ENCODE peak calls at places on chromosomes 1 and 21, in six cellular contexts. A, Q, T, Z, M and K are unnamed samples.
A peak's percentile ranks its signal among the peaks of the same experiment; 100 is the strongest.

GRCh38 chr1:222385262-222385661 is 162.6 kb downstream of the HHIPL2 start:
- DNase-seq in A (no peak), Q (no peak), T (no peak), Z (no peak), M (no peak), K (no peak)

GRCh38 chr1:41728403-41729202 is 190.1 kb downstream of the HIVEP3 start:
- DNase-seq in A (peak; percentile 89), Q (peak; percentile 33), T (no peak), Z (no peak), M (no peak), K (peak; percentile 8)

GRCh38 chr1:188669715-188670114 is 1807.9 kb downstream of the BRINP3 start:
- DNase-seq in A (no peak), Q (no peak), T (no peak), Z (no peak), M (no peak), K (no peak)

GRCh38 chr1:179883739-179884138 is 1.7 kb downstream of the TOR1AIP1 start:
- DNase-seq in A (peak; percentile 54), Q (peak; percentile 49), T (peak; percentile 15), Z (peak; percentile 12), M (no peak), K (peak; percentile 41)

GRCh38 chr21:42465008-42465878 is 30.8 kb downstream of the RSPH1 start:
- DNase-seq in A (peak; percentile 50), Q (no peak), T (no peak), Z (no peak), M (no peak), K (no peak)

GRCh38 chr1:50251592-50252165 is 143.0 kb downstream of the ELAVL4 start:
- DNase-seq in A (peak; percentile 34), Q (peak; percentile 97), T (no peak), Z (no peak), M (no peak), K (no peak)

GRCh38 chr1:41023279-41023990 is 1.9 kb upstream of the SLFNL1 start:
- DNase-seq in A (no peak), Q (peak; percentile 7), T (peak; percentile 19), Z (no peak), M (no peak), K (no peak)

GRCh38 chr1:27936370-27936769 is 1.6 kb downstream of the SMPDL3B start:
- DNase-seq in A (no peak), Q (no peak), T (no peak), Z (no peak), M (no peak), K (no peak)

GRCh38 chr1:102498929-102499328 is 502.2 kb upstream of the OLFM3 start:
- DNase-seq in A (no peak), Q (no peak), T (peak; percentile 1), Z (no peak), M (no peak), K (no peak)

GRCh38 chr1:8217011-8217711 is 100.8 kb upstream of the SLC45A1 start:
- DNase-seq in A (peak; percentile 41), Q (no peak), T (no peak), Z (no peak), M (peak; percentile 83), K (no peak)

GRCh38 chr1:77382361-77382760 is 100.5 kb downstream of the AK5 start:
- DNase-seq in A (no peak), Q (no peak), T (no peak), Z (no peak), M (no peak), K (no peak)

GRCh38 chr1:42953182-42954180 is 5.2 kb downstream of the SLC2A1 start:
- DNase-seq in A (no peak), Q (no peak), T (no peak), Z (no peak), M (no peak), K (no peak)

GRCh38 chr1:55519937-55520683 is 304.9 kb upstream of the USP24 start:
- DNase-seq in A (no peak), Q (no peak), T (peak; percentile 85), Z (no peak), M (no peak), K (no peak)

GRCh38 chr1:233394860-233395717 is 67.6 kb downstream of the MAP3K21 start:
- DNase-seq in A (peak; percentile 50), Q (peak; percentile 84), T (peak; percentile 82), Z (no peak), M (no peak), K (no peak)

GRCh38 chr1:97145321-97145956 is 423.9 kb downstream of the PTBP2 start:
- DNase-seq in A (no peak), Q (peak; percentile 67), T (peak; percentile 91), Z (no peak), M (no peak), K (no peak)

GRCh38 chr21:39094847-39095525 is 88.3 kb downstream of the PSMG1 start:
- DNase-seq in A (no peak), Q (no peak), T (peak; percentile 58), Z (no peak), M (no peak), K (no peak)

GRCh38 chr21:42063206-42063577 is 7.9 kb upstream of the UMODL1 start:
- DNase-seq in A (no peak), Q (peak; percentile 87), T (no peak), Z (no peak), M (peak; percentile 49), K (no peak)

GRCh38 chr1:147292635-147293251 is 50.3 kb downstream of the CHD1L start:
- DNase-seq in A (no peak), Q (no peak), T (peak; percentile 76), Z (no peak), M (no peak), K (no peak)

GRCh38 chr1:6280761-6281451 is 20.0 kb upstream of the GPR153 start:
- DNase-seq in A (no peak), Q (peak; percentile 23), T (no peak), Z (no peak), M (no peak), K (no peak)

GRCh38 chr1:88876573-88877335 is 14.6 kb downstream of the GTF2B start:
- DNase-seq in A (no peak), Q (no peak), T (peak; percentile 53), Z (no peak), M (no peak), K (no peak)

GRCh38 chr1:154943649-154944421 is 7.3 kb upstream of the PMVK start:
- DNase-seq in A (peak; percentile 66), Q (peak; percentile 60), T (peak; percentile 73), Z (no peak), M (no peak), K (no peak)

GRCh38 chr1:118304722-118305344 is 119.8 kb upstream of the SPAG17 start:
- DNase-seq in A (no peak), Q (peak; percentile 32), T (no peak), Z (no peak), M (no peak), K (no peak)

GRCh38 chr1:58883037-58883887 is 99.4 kb upstream of the JUN start:
- DNase-seq in A (no peak), Q (peak; percentile 12), T (peak; percentile 87), Z (no peak), M (peak; percentile 85), K (no peak)

GRCh38 chr1:206591236-206591635 is 21.0 kb downstream of the EIF2D start:
- DNase-seq in A (no peak), Q (no peak), T (no peak), Z (no peak), M (no peak), K (no peak)

GRCh38 chr1:9280015-9280860 is 12.5 kb upstream of the SPSB1 start:
- DNase-seq in A (peak; percentile 59), Q (peak; percentile 10), T (peak; percentile 95), Z (no peak), M (peak; percentile 92), K (no peak)

GRCh38 chr21:43370091-43370658 is 56.8 kb downstream of the SIK1 start:
- DNase-seq in A (no peak), Q (peak; percentile 48), T (peak; percentile 25), Z (no peak), M (no peak), K (no peak)

GRCh38 chr1:101262601-101263348 is 26.0 kb downstream of the S1PR1 start:
- DNase-seq in A (no peak), Q (no peak), T (no peak), Z (no peak), M (no peak), K (no peak)

GRCh38 chr21:42009018-42009830 is 936 bp downstream of the ZBTB21 start:
- DNase-seq in A (peak; percentile 45), Q (peak; percentile 83), T (peak; percentile 75), Z (no peak), M (peak; percentile 91), K (peak; percentile 27)

GRCh38 chr1:100866041-100866900 is 28.4 kb downstream of the EXTL2 start:
- DNase-seq in A (peak; percentile 19), Q (peak; percentile 54), T (peak; percentile 78), Z (no peak), M (no peak), K (no peak)